ENCODE peak calls at places on chromosomes 7 and 10, in six cellular contexts. I is neural crest cell, J is T-helper 1 cell, D is heart right ventricle, K is BE2C, M is EL. U is an unnamed sample.
A peak's percentile ranks its signal among the peaks of the same experiment; 100 is the strongest.

GRCh38 chr10:21524526-21525366 is 736 bp downstream of the SKIDA1 start:
- DNase-seq in I (no peak), J (no peak), D (no peak), K (no peak), M (peak; percentile 45), U (peak; percentile 67)

GRCh38 chr7:66075590-66076458 is at the start of gene ASL:
- DNase-seq in I (peak; percentile 90), J (peak; percentile 84), D (peak; percentile 95), K (peak; percentile 98), M (peak; percentile 91), U (peak; percentile 86)

GRCh38 chr7:36128448-36129047 is 24.5 kb upstream of the EEPD1 start:
- DNase-seq in I (peak; percentile 14), J (no peak), D (peak; percentile 75), K (peak; percentile 75), M (peak; percentile 91), U (peak; percentile 91)

GRCh38 chr7:114937422-114937821 is 15.5 kb downstream of the MDFIC start:
- DNase-seq in I (no peak), J (no peak), D (no peak), K (no peak), M (no peak), U (no peak)

GRCh38 chr10:21661087-21661486 is 127.1 kb downstream of the MLLT10 start:
- DNase-seq in I (no peak), J (no peak), D (no peak), K (no peak), M (no peak), U (no peak)

GRCh38 chr7:4937411-4937810 is 21.6 kb downstream of the MMD2 start:
- DNase-seq in I (no peak), J (no peak), D (no peak), K (no peak), M (no peak), U (no peak)

GRCh38 chr10:586151-586550 is 103.3 kb downstream of the DIP2C start:
- DNase-seq in I (no peak), J (no peak), D (no peak), K (no peak), M (no peak), U (no peak)

GRCh38 chr7:106110885-106111670 is 1.0 kb downstream of the SYPL1 start:
- DNase-seq in I (no peak), J (no peak), D (no peak), K (no peak), M (peak; percentile 32), U (no peak)

GRCh38 chr7:156818133-156818532 is 74.8 kb downstream of the LMBR1 start:
- DNase-seq in I (no peak), J (no peak), D (no peak), K (no peak), M (no peak), U (no peak)

GRCh38 chr10:35641430-35642015 is 573 bp downstream of the FZD8 start:
- DNase-seq in I (peak; percentile 26), J (no peak), D (no peak), K (peak; percentile 34), M (peak; percentile 44), U (peak; percentile 42)

GRCh38 chr10:101694056-101694673 is 805 bp downstream of the FBXW4 start:
- DNase-seq in I (peak; percentile 57), J (peak; percentile 61), D (peak; percentile 61), K (peak; percentile 52), M (peak; percentile 60), U (peak; percentile 39)

GRCh38 chr7:28176174-28176573 is 4.4 kb downstream of the JAZF1 start:
- DNase-seq in I (no peak), J (no peak), D (no peak), K (no peak), M (peak; percentile 48), U (peak; percentile 31)